ENCODE peak calls at places on chromosomes 4 and X, in seven cellular contexts. C is GM23248, A is tibial nerve, J is uterus, D is cardiac muscle cell, X is Peyer's patch, Z is right atrium auricular region. S is an unnamed sample. For H3K4me1, the result is how much of the 10 kb centered on the place peaks cover.

GRCh38 chrX:115949900-115950822 is 220.4 kb upstream of the AGTR2 start:
- DNase-seq in C (no peak), A (no peak), J (peak), D (no peak), X (peak), Z (no peak), S (no peak)

GRCh38 chrX:14802943-14803710 is 69.7 kb downstream of the FANCB start:
- DNase-seq in C (peak), A (no peak), J (no peak), D (peak), X (no peak), Z (no peak), S (no peak)

GRCh38 chr4:74638001-74638400 is 156.3 kb downstream of the BTC start:
- DNase-seq in C (no peak), A (no peak), J (no peak), D (peak), X (no peak), Z (no peak), S (no peak)

GRCh38 chr4:139841464-139842195 is 176.0 kb downstream of the MGST2 start:
- DNase-seq in C (no peak), A (no peak), J (no peak), D (no peak), X (peak), Z (no peak), S (no peak)

GRCh38 chr4:26217961-26218676 is 102.7 kb upstream of the RBPJ start:
- DNase-seq in C (peak), A (peak), J (no peak), D (no peak), X (no peak), Z (peak), S (no peak)

GRCh38 chr4:176964116-176964691 is 171.5 kb upstream of the VEGFC start:
- DNase-seq in C (no peak), A (no peak), J (no peak), D (no peak), X (no peak), Z (no peak), S (no peak)

GRCh38 chr4:145934434-145935047 is 4.1 kb downstream of the ZNF827 start:
- DNase-seq in C (peak), A (no peak), J (no peak), D (no peak), X (no peak), Z (no peak), S (no peak)

GRCh38 chrX:372856-373640 is 13.7 kb downstream of the PPP2R3B start:
- DNase-seq in C (peak), A (no peak), J (no peak), D (peak), X (no peak), Z (no peak), S (no peak)

GRCh38 chrX:40061871-40062524 is 35.8 kb downstream of the BCOR start:
- DNase-seq in C (no peak), A (no peak), J (no peak), D (no peak), X (no peak), Z (no peak), S (no peak)

GRCh38 chrX:47218280-47218919 is at the start of gene CDK16:
- DNase-seq in C (peak), A (peak), J (peak), D (peak), X (peak), Z (peak), S (peak)

GRCh38 chrX:125210146-125210545 is 109.5 kb upstream of the TEX13C start:
- DNase-seq in C (no peak), A (no peak), J (no peak), D (no peak), X (no peak), Z (no peak), S (no peak)

GRCh38 chrX:50680990-50681389 is 133.0 kb downstream of the SHROOM4 start:
- DNase-seq in C (peak), A (no peak), J (no peak), D (peak), X (no peak), Z (no peak), S (no peak)

GRCh38 chr4:38681283-38682066 is 17.5 kb downstream of the KLF3 start:
- DNase-seq in C (peak), A (no peak), J (no peak), D (peak), X (no peak), Z (no peak), S (no peak)
- H3K4me1 ChIP-seq in C (under half), A (half or more), J (under half), D (under half), X (under half), Z (under half), S (half or more)

GRCh38 chr4:54184581-54184980 is 44.5 kb upstream of the PDGFRA start:
- DNase-seq in C (no peak), A (no peak), J (no peak), D (no peak), X (no peak), Z (no peak), S (no peak)
- H3K4me3 ChIP-seq in C (no peak), A (no peak), J (no peak), D (no peak), X (no peak), Z (no peak), S (no peak)

GRCh38 chr4:54063737-54064316 is 578 bp downstream of the CHIC2 start:
- DNase-seq in C (peak), A (peak), J (peak), D (no peak), X (peak), Z (no peak), S (no peak)
- H3K4me1 ChIP-seq in C (half or more), A (under half), J (under half), D (under half), X (under half), Z (under half), S (under half)

GRCh38 chrX:72141372-72142004 is 9.8 kb upstream of the RTL5 start:
- DNase-seq in C (no peak), A (no peak), J (no peak), D (no peak), X (no peak), Z (no peak), S (no peak)
- H3K4me3 ChIP-seq in C (no peak), A (no peak), J (no peak), D (no peak), X (no peak), Z (no peak), S (no peak)

DNA sequence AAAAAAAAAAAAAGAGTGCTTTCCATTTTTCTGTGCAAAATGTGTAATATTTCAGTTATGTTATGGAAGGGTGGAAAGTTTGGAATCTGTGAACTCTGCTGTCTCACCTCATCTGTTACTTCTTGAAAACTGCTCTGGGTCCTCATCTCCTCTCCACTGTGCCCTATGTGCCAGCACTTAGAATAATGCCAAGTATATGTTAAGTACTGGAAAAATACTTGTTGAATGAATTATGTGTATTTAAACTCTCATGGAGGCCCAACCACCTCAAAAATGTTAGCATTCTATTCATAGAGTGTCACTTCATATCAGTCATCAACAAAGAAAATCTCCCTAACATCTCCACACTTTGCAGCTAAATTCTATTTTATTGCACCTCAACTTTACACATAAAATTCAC is 46.0 kb downstream of the SLC39A8 start:
- DNase-seq in C (no peak), A (no peak), J (no peak), D (no peak), X (no peak), Z (no peak), S (no peak)
- H3K4me1 ChIP-seq in C (under half), A (under half), J (under half), D (under half), X (under half), Z (under half), S (under half)

GRCh38 chrX:42943051-42943450 is 165.1 kb upstream of the PPP1R2C start:
- DNase-seq in C (no peak), A (no peak), J (no peak), D (peak), X (no peak), Z (no peak), S (no peak)
- H3K4me3 ChIP-seq in C (no peak), A (no peak), J (no peak), D (no peak), X (no peak), Z (no peak), S (no peak)

DNA sequence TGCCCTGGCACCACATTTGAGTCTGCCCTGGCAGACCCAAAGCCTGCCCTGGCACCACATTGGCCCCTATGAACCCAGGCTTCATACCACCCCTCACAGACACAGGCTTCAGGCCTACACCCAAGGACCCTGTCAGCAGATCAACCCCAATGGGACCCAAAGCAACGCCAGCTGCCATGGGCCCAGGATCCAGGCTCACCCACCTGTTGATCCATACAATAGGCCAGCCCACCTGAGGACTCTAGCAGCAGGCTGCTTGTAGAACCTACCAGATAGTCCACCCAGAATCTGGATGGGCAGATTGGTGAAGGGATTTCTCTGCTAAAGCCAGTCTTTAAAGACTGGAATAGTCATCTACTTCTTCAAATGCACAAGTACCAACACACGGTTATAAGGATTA is 114.4 kb downstream of the LAS1L start:
- DNase-seq in C (no peak), A (no peak), J (no peak), D (no peak), X (no peak), Z (no peak), S (no peak)
- H3K4me1 ChIP-seq in C (under half), A (under half), J (under half), D (under half), X (under half), Z (under half), S (under half)

GRCh38 chrX:154374361-154375155 is at the start of gene FLNA:
- DNase-seq in C (peak), A (no peak), J (peak), D (peak), X (peak), Z (no peak), S (no peak)

GRCh38 chrX:154373340-154374306 is 811 bp downstream of the FLNA start:
- DNase-seq in C (peak), A (peak), J (peak), D (peak), X (peak), Z (peak), S (no peak)

GRCh38 chrX:154371771-154372300 is 2.6 kb downstream of the FLNA start:
- DNase-seq in C (no peak), A (no peak), J (peak), D (no peak), X (no peak), Z (no peak), S (no peak)

GRCh38 chrX:154370882-154371770 is 3.3 kb downstream of the FLNA start:
- DNase-seq in C (peak), A (peak), J (peak), D (peak), X (peak), Z (peak), S (peak)

GRCh38 chrX:154372612-154373022 is 1.8 kb downstream of the FLNA start:
- DNase-seq in C (peak), A (no peak), J (peak), D (no peak), X (no peak), Z (no peak), S (no peak)
- H3K4me3 ChIP-seq in C (peak), A (peak), J (peak), D (no peak), X (no peak), Z (peak), S (no peak)

S was measured in gastrocnemius medialis.